ENCODE peak calls at places on chromosomes 16 and 17, in ten cellular contexts. One of them, this sample, is unnamed.
A peak's percentile ranks its signal among the peaks of the same experiment; 100 is the strongest.

GRCh38 chr16:54142787-54143186 is 143.8 kb downstream of the IRX3 start:
- DNase-seq in AG10803: peak; percentile 49
- DNase-seq in HEK293T: no peak
- DNase-seq in stimulated activated naive CD8-positive, alpha-beta T cell treated with anti-CD3 and anti-CD28 coated beads, Interleukin-15, Interleukin-2, amounts not matched to agents 100 U/mL and 50 U/mL, for 24 hours: no peak
- DNase-seq in NCI-H345: no peak
- DNase-seq in naive thymus-derived CD8-positive, alpha-beta T cell: no peak
- DNase-seq in heart right ventricle: no peak
- DNase-seq in activated naive CD4-positive, alpha-beta T cell treated with anti-CD3 and anti-CD28 coated beads, Interleukin-2, amount 10 ng/mL, durations not matched to agents 7 days and 5 days: no peak
- DNase-seq in AG04449: no peak
- DNase-seq in T-helper 17 cell: no peak
- DNase-seq in this sample: no peak

GRCh38 chr17:35557353-35557752 is 3.3 kb downstream of the SLFN14 start:
- DNase-seq in AG10803: no peak
- DNase-seq in HEK293T: no peak
- DNase-seq in stimulated activated naive CD8-positive, alpha-beta T cell treated with anti-CD3 and anti-CD28 coated beads, Interleukin-15, Interleukin-2, amounts not matched to agents 100 U/mL and 50 U/mL, for 24 hours: no peak
- DNase-seq in NCI-H345: no peak
- DNase-seq in naive thymus-derived CD8-positive, alpha-beta T cell: no peak
- DNase-seq in heart right ventricle: no peak
- DNase-seq in activated naive CD4-positive, alpha-beta T cell treated with anti-CD3 and anti-CD28 coated beads, Interleukin-2, amount 10 ng/mL, durations not matched to agents 7 days and 5 days: no peak
- DNase-seq in AG04449: no peak
- DNase-seq in T-helper 17 cell: no peak
- DNase-seq in this sample: no peak

GRCh38 chr16:57191056-57191536 is 5.0 kb downstream of the RSPRY1 start:
- DNase-seq in AG10803: peak; percentile 44
- DNase-seq in HEK293T: no peak
- DNase-seq in stimulated activated naive CD8-positive, alpha-beta T cell treated with anti-CD3 and anti-CD28 coated beads, Interleukin-15, Interleukin-2, amounts not matched to agents 100 U/mL and 50 U/mL, for 24 hours: no peak
- DNase-seq in NCI-H345: no peak
- DNase-seq in naive thymus-derived CD8-positive, alpha-beta T cell: no peak
- DNase-seq in heart right ventricle: no peak
- DNase-seq in activated naive CD4-positive, alpha-beta T cell treated with anti-CD3 and anti-CD28 coated beads, Interleukin-2, amount 10 ng/mL, durations not matched to agents 7 days and 5 days: no peak
- DNase-seq in AG04449: no peak
- DNase-seq in T-helper 17 cell: no peak
- DNase-seq in this sample: peak; percentile 26

GRCh38 chr17:16569358-16569712 is 331 bp upstream of the ZNF287 start:
- DNase-seq in AG10803: no peak
- DNase-seq in HEK293T: no peak
- DNase-seq in stimulated activated naive CD8-positive, alpha-beta T cell treated with anti-CD3 and anti-CD28 coated beads, Interleukin-15, Interleukin-2, amounts not matched to agents 100 U/mL and 50 U/mL, for 24 hours: no peak
- DNase-seq in NCI-H345: no peak
- DNase-seq in naive thymus-derived CD8-positive, alpha-beta T cell: no peak
- DNase-seq in heart right ventricle: no peak
- DNase-seq in activated naive CD4-positive, alpha-beta T cell treated with anti-CD3 and anti-CD28 coated beads, Interleukin-2, amount 10 ng/mL, durations not matched to agents 7 days and 5 days: no peak
- DNase-seq in AG04449: no peak
- DNase-seq in T-helper 17 cell: no peak
- DNase-seq in this sample: no peak

GRCh38 chr17:602436-602835 is 112.2 kb downstream of the VPS53 start:
- DNase-seq in AG10803: peak; percentile 63
- DNase-seq in HEK293T: no peak
- DNase-seq in stimulated activated naive CD8-positive, alpha-beta T cell treated with anti-CD3 and anti-CD28 coated beads, Interleukin-15, Interleukin-2, amounts not matched to agents 100 U/mL and 50 U/mL, for 24 hours: no peak
- DNase-seq in NCI-H345: no peak
- DNase-seq in naive thymus-derived CD8-positive, alpha-beta T cell: no peak
- DNase-seq in heart right ventricle: no peak
- DNase-seq in activated naive CD4-positive, alpha-beta T cell treated with anti-CD3 and anti-CD28 coated beads, Interleukin-2, amount 10 ng/mL, durations not matched to agents 7 days and 5 days: no peak
- DNase-seq in AG04449: no peak
- DNase-seq in T-helper 17 cell: no peak
- DNase-seq in this sample: no peak

GRCh38 chr16:87207509-87207908 is 109.7 kb downstream of the C16orf95 start:
- DNase-seq in AG10803: peak; percentile 93
- DNase-seq in HEK293T: no peak
- DNase-seq in stimulated activated naive CD8-positive, alpha-beta T cell treated with anti-CD3 and anti-CD28 coated beads, Interleukin-15, Interleukin-2, amounts not matched to agents 100 U/mL and 50 U/mL, for 24 hours: no peak
- DNase-seq in NCI-H345: no peak
- DNase-seq in naive thymus-derived CD8-positive, alpha-beta T cell: no peak
- DNase-seq in heart right ventricle: no peak
- DNase-seq in activated naive CD4-positive, alpha-beta T cell treated with anti-CD3 and anti-CD28 coated beads, Interleukin-2, amount 10 ng/mL, durations not matched to agents 7 days and 5 days: no peak
- DNase-seq in AG04449: peak; percentile 51
- DNase-seq in T-helper 17 cell: no peak
- DNase-seq in this sample: no peak

GRCh38 chr16:5041604-5042133 is 7.9 kb upstream of the NAGPA start:
- DNase-seq in AG10803: peak; percentile 38
- DNase-seq in HEK293T: no peak
- DNase-seq in stimulated activated naive CD8-positive, alpha-beta T cell treated with anti-CD3 and anti-CD28 coated beads, Interleukin-15, Interleukin-2, amounts not matched to agents 100 U/mL and 50 U/mL, for 24 hours: no peak
- DNase-seq in NCI-H345: no peak
- DNase-seq in naive thymus-derived CD8-positive, alpha-beta T cell: no peak
- DNase-seq in heart right ventricle: no peak
- DNase-seq in activated naive CD4-positive, alpha-beta T cell treated with anti-CD3 and anti-CD28 coated beads, Interleukin-2, amount 10 ng/mL, durations not matched to agents 7 days and 5 days: no peak
- DNase-seq in AG04449: peak; percentile 17
- DNase-seq in T-helper 17 cell: no peak
- DNase-seq in this sample: peak; percentile 65

GRCh38 chr17:50095626-50096037 is 481 bp downstream of the PDK2 start:
- DNase-seq in AG10803: no peak
- DNase-seq in HEK293T: no peak
- DNase-seq in stimulated activated naive CD8-positive, alpha-beta T cell treated with anti-CD3 and anti-CD28 coated beads, Interleukin-15, Interleukin-2, amounts not matched to agents 100 U/mL and 50 U/mL, for 24 hours: no peak
- DNase-seq in NCI-H345: no peak
- DNase-seq in naive thymus-derived CD8-positive, alpha-beta T cell: no peak
- DNase-seq in heart right ventricle: no peak
- DNase-seq in activated naive CD4-positive, alpha-beta T cell treated with anti-CD3 and anti-CD28 coated beads, Interleukin-2, amount 10 ng/mL, durations not matched to agents 7 days and 5 days: no peak
- DNase-seq in AG04449: no peak
- DNase-seq in T-helper 17 cell: no peak
- DNase-seq in this sample: no peak

GRCh38 chr16:66020061-66020460 is 346.4 kb upstream of the CDH5 start:
- DNase-seq in AG10803: peak; percentile 25
- DNase-seq in HEK293T: no peak
- DNase-seq in stimulated activated naive CD8-positive, alpha-beta T cell treated with anti-CD3 and anti-CD28 coated beads, Interleukin-15, Interleukin-2, amounts not matched to agents 100 U/mL and 50 U/mL, for 24 hours: no peak
- DNase-seq in NCI-H345: no peak
- DNase-seq in naive thymus-derived CD8-positive, alpha-beta T cell: no peak
- DNase-seq in heart right ventricle: no peak
- DNase-seq in activated naive CD4-positive, alpha-beta T cell treated with anti-CD3 and anti-CD28 coated beads, Interleukin-2, amount 10 ng/mL, durations not matched to agents 7 days and 5 days: no peak
- DNase-seq in AG04449: no peak
- DNase-seq in T-helper 17 cell: no peak
- DNase-seq in this sample: peak; percentile 47

GRCh38 chr16:77618011-77618410 is 104.3 kb upstream of the NUDT7 start:
- DNase-seq in AG10803: no peak
- DNase-seq in HEK293T: no peak
- DNase-seq in stimulated activated naive CD8-positive, alpha-beta T cell treated with anti-CD3 and anti-CD28 coated beads, Interleukin-15, Interleukin-2, amounts not matched to agents 100 U/mL and 50 U/mL, for 24 hours: no peak
- DNase-seq in NCI-H345: no peak
- DNase-seq in naive thymus-derived CD8-positive, alpha-beta T cell: no peak
- DNase-seq in heart right ventricle: no peak
- DNase-seq in activated naive CD4-positive, alpha-beta T cell treated with anti-CD3 and anti-CD28 coated beads, Interleukin-2, amount 10 ng/mL, durations not matched to agents 7 days and 5 days: no peak
- DNase-seq in AG04449: no peak
- DNase-seq in T-helper 17 cell: no peak
- DNase-seq in this sample: no peak

GRCh38 chr16:54277845-54278703 is 8.5 kb downstream of the IRX3 start:
- DNase-seq in AG10803: no peak
- DNase-seq in HEK293T: no peak
- DNase-seq in stimulated activated naive CD8-positive, alpha-beta T cell treated with anti-CD3 and anti-CD28 coated beads, Interleukin-15, Interleukin-2, amounts not matched to agents 100 U/mL and 50 U/mL, for 24 hours: no peak
- DNase-seq in NCI-H345: peak; percentile 4
- DNase-seq in naive thymus-derived CD8-positive, alpha-beta T cell: no peak
- DNase-seq in heart right ventricle: no peak
- DNase-seq in activated naive CD4-positive, alpha-beta T cell treated with anti-CD3 and anti-CD28 coated beads, Interleukin-2, amount 10 ng/mL, durations not matched to agents 7 days and 5 days: no peak
- DNase-seq in AG04449: no peak
- DNase-seq in T-helper 17 cell: no peak
- DNase-seq in this sample: no peak

GRCh38 chr16:11748404-11749254 is 6.0 kb upstream of the TXNDC11 start:
- DNase-seq in AG10803: no peak
- DNase-seq in HEK293T: no peak
- DNase-seq in stimulated activated naive CD8-positive, alpha-beta T cell treated with anti-CD3 and anti-CD28 coated beads, Interleukin-15, Interleukin-2, amounts not matched to agents 100 U/mL and 50 U/mL, for 24 hours: no peak
- DNase-seq in NCI-H345: no peak
- DNase-seq in naive thymus-derived CD8-positive, alpha-beta T cell: no peak
- DNase-seq in heart right ventricle: no peak
- DNase-seq in activated naive CD4-positive, alpha-beta T cell treated with anti-CD3 and anti-CD28 coated beads, Interleukin-2, amount 10 ng/mL, durations not matched to agents 7 days and 5 days: no peak
- DNase-seq in AG04449: no peak
- DNase-seq in T-helper 17 cell: no peak
- DNase-seq in this sample: no peak

GRCh38 chr16:86307518-86307903 is 202.8 kb upstream of the FOXF1 start:
- DNase-seq in AG10803: peak; percentile 90
- DNase-seq in HEK293T: no peak
- DNase-seq in stimulated activated naive CD8-positive, alpha-beta T cell treated with anti-CD3 and anti-CD28 coated beads, Interleukin-15, Interleukin-2, amounts not matched to agents 100 U/mL and 50 U/mL, for 24 hours: no peak
- DNase-seq in NCI-H345: no peak
- DNase-seq in naive thymus-derived CD8-positive, alpha-beta T cell: no peak
- DNase-seq in heart right ventricle: no peak
- DNase-seq in activated naive CD4-positive, alpha-beta T cell treated with anti-CD3 and anti-CD28 coated beads, Interleukin-2, amount 10 ng/mL, durations not matched to agents 7 days and 5 days: no peak
- DNase-seq in AG04449: peak; percentile 40
- DNase-seq in T-helper 17 cell: no peak
- DNase-seq in this sample: no peak

GRCh38 chr17:1546292-1546922 is 16.2 kb downstream of the PITPNA start:
- DNase-seq in AG10803: peak; percentile 19
- DNase-seq in HEK293T: no peak
- DNase-seq in stimulated activated naive CD8-positive, alpha-beta T cell treated with anti-CD3 and anti-CD28 coated beads, Interleukin-15, Interleukin-2, amounts not matched to agents 100 U/mL and 50 U/mL, for 24 hours: no peak
- DNase-seq in NCI-H345: no peak
- DNase-seq in naive thymus-derived CD8-positive, alpha-beta T cell: no peak
- DNase-seq in heart right ventricle: no peak
- DNase-seq in activated naive CD4-positive, alpha-beta T cell treated with anti-CD3 and anti-CD28 coated beads, Interleukin-2, amount 10 ng/mL, durations not matched to agents 7 days and 5 days: no peak
- DNase-seq in AG04449: no peak
- DNase-seq in T-helper 17 cell: no peak
- DNase-seq in this sample: no peak

GRCh38 chr17:65099941-65100315 is 37.2 kb upstream of the RGS9 start:
- DNase-seq in AG10803: peak; percentile 54
- DNase-seq in HEK293T: no peak
- DNase-seq in stimulated activated naive CD8-positive, alpha-beta T cell treated with anti-CD3 and anti-CD28 coated beads, Interleukin-15, Interleukin-2, amounts not matched to agents 100 U/mL and 50 U/mL, for 24 hours: peak; percentile 84
- DNase-seq in NCI-H345: peak; percentile 43
- DNase-seq in naive thymus-derived CD8-positive, alpha-beta T cell: peak; percentile 18
- DNase-seq in heart right ventricle: no peak
- DNase-seq in activated naive CD4-positive, alpha-beta T cell treated with anti-CD3 and anti-CD28 coated beads, Interleukin-2, amount 10 ng/mL, durations not matched to agents 7 days and 5 days: peak; percentile 75
- DNase-seq in AG04449: no peak
- DNase-seq in T-helper 17 cell: peak; percentile 12
- DNase-seq in this sample: no peak

GRCh38 chr16:88430524-88431446 is 22.3 kb upstream of the ZFPM1 start:
- DNase-seq in AG10803: no peak
- DNase-seq in HEK293T: no peak
- DNase-seq in stimulated activated naive CD8-positive, alpha-beta T cell treated with anti-CD3 and anti-CD28 coated beads, Interleukin-15, Interleukin-2, amounts not matched to agents 100 U/mL and 50 U/mL, for 24 hours: peak; percentile 60
- DNase-seq in NCI-H345: peak; percentile 6
- DNase-seq in naive thymus-derived CD8-positive, alpha-beta T cell: peak; percentile 50
- DNase-seq in heart right ventricle: peak; percentile 20
- DNase-seq in activated naive CD4-positive, alpha-beta T cell treated with anti-CD3 and anti-CD28 coated beads, Interleukin-2, amount 10 ng/mL, durations not matched to agents 7 days and 5 days: peak; percentile 61
- DNase-seq in AG04449: no peak
- DNase-seq in T-helper 17 cell: peak; percentile 29
- DNase-seq in this sample: no peak

GRCh38 chr17:32971171-32971570 is 20.5 kb upstream of the SPACA3 start:
- DNase-seq in AG10803: peak; percentile 34
- DNase-seq in HEK293T: no peak
- DNase-seq in stimulated activated naive CD8-positive, alpha-beta T cell treated with anti-CD3 and anti-CD28 coated beads, Interleukin-15, Interleukin-2, amounts not matched to agents 100 U/mL and 50 U/mL, for 24 hours: peak; percentile 12
- DNase-seq in NCI-H345: no peak
- DNase-seq in naive thymus-derived CD8-positive, alpha-beta T cell: no peak
- DNase-seq in heart right ventricle: no peak
- DNase-seq in activated naive CD4-positive, alpha-beta T cell treated with anti-CD3 and anti-CD28 coated beads, Interleukin-2, amount 10 ng/mL, durations not matched to agents 7 days and 5 days: no peak
- DNase-seq in AG04449: no peak
- DNase-seq in T-helper 17 cell: no peak
- DNase-seq in this sample: no peak

GRCh38 chr17:73430848-73431247 is 119.0 kb upstream of the CDC42EP4 start:
- DNase-seq in AG10803: no peak
- DNase-seq in HEK293T: no peak
- DNase-seq in stimulated activated naive CD8-positive, alpha-beta T cell treated with anti-CD3 and anti-CD28 coated beads, Interleukin-15, Interleukin-2, amounts not matched to agents 100 U/mL and 50 U/mL, for 24 hours: no peak
- DNase-seq in NCI-H345: peak; percentile 39
- DNase-seq in naive thymus-derived CD8-positive, alpha-beta T cell: no peak
- DNase-seq in heart right ventricle: peak; percentile 30
- DNase-seq in activated naive CD4-positive, alpha-beta T cell treated with anti-CD3 and anti-CD28 coated beads, Interleukin-2, amount 10 ng/mL, durations not matched to agents 7 days and 5 days: peak; percentile 39
- DNase-seq in AG04449: no peak
- DNase-seq in T-helper 17 cell: no peak
- DNase-seq in this sample: no peak

GRCh38 chr17:9419932-9420453 is 155.6 kb downstream of the STX8 start:
- DNase-seq in AG10803: no peak
- DNase-seq in HEK293T: no peak
- DNase-seq in stimulated activated naive CD8-positive, alpha-beta T cell treated with anti-CD3 and anti-CD28 coated beads, Interleukin-15, Interleukin-2, amounts not matched to agents 100 U/mL and 50 U/mL, for 24 hours: no peak
- DNase-seq in NCI-H345: no peak
- DNase-seq in naive thymus-derived CD8-positive, alpha-beta T cell: no peak
- DNase-seq in heart right ventricle: no peak
- DNase-seq in activated naive CD4-positive, alpha-beta T cell treated with anti-CD3 and anti-CD28 coated beads, Interleukin-2, amount 10 ng/mL, durations not matched to agents 7 days and 5 days: no peak
- DNase-seq in AG04449: no peak
- DNase-seq in T-helper 17 cell: no peak
- DNase-seq in this sample: no peak

GRCh38 chr16:79801550-79802090 is 201.1 kb upstream of the MAF start:
- DNase-seq in AG10803: no peak
- DNase-seq in HEK293T: no peak
- DNase-seq in stimulated activated naive CD8-positive, alpha-beta T cell treated with anti-CD3 and anti-CD28 coated beads, Interleukin-15, Interleukin-2, amounts not matched to agents 100 U/mL and 50 U/mL, for 24 hours: no peak
- DNase-seq in NCI-H345: no peak
- DNase-seq in naive thymus-derived CD8-positive, alpha-beta T cell: no peak
- DNase-seq in heart right ventricle: no peak
- DNase-seq in activated naive CD4-positive, alpha-beta T cell treated with anti-CD3 and anti-CD28 coated beads, Interleukin-2, amount 10 ng/mL, durations not matched to agents 7 days and 5 days: no peak
- DNase-seq in AG04449: no peak
- DNase-seq in T-helper 17 cell: no peak
- DNase-seq in this sample: no peak

GRCh38 chr17:45813051-45813731 is 29.1 kb downstream of the CRHR1 start:
- DNase-seq in AG10803: no peak
- DNase-seq in HEK293T: peak; percentile 31
- DNase-seq in stimulated activated naive CD8-positive, alpha-beta T cell treated with anti-CD3 and anti-CD28 coated beads, Interleukin-15, Interleukin-2, amounts not matched to agents 100 U/mL and 50 U/mL, for 24 hours: no peak
- DNase-seq in NCI-H345: no peak
- DNase-seq in naive thymus-derived CD8-positive, alpha-beta T cell: no peak
- DNase-seq in heart right ventricle: no peak
- DNase-seq in activated naive CD4-positive, alpha-beta T cell treated with anti-CD3 and anti-CD28 coated beads, Interleukin-2, amount 10 ng/mL, durations not matched to agents 7 days and 5 days: no peak
- DNase-seq in AG04449: no peak
- DNase-seq in T-helper 17 cell: no peak
- DNase-seq in this sample: no peak

GRCh38 chr17:1588781-1589585 is 26.4 kb upstream of the PITPNA start:
- DNase-seq in AG10803: no peak
- DNase-seq in HEK293T: no peak
- DNase-seq in stimulated activated naive CD8-positive, alpha-beta T cell treated with anti-CD3 and anti-CD28 coated beads, Interleukin-15, Interleukin-2, amounts not matched to agents 100 U/mL and 50 U/mL, for 24 hours: no peak
- DNase-seq in NCI-H345: no peak
- DNase-seq in naive thymus-derived CD8-positive, alpha-beta T cell: no peak
- DNase-seq in heart right ventricle: no peak
- DNase-seq in activated naive CD4-positive, alpha-beta T cell treated with anti-CD3 and anti-CD28 coated beads, Interleukin-2, amount 10 ng/mL, durations not matched to agents 7 days and 5 days: no peak
- DNase-seq in AG04449: no peak
- DNase-seq in T-helper 17 cell: no peak
- DNase-seq in this sample: no peak

GRCh38 chr16:13448346-13448745 is 471.6 kb upstream of the ERCC4 start:
- DNase-seq in AG10803: no peak
- DNase-seq in HEK293T: no peak
- DNase-seq in stimulated activated naive CD8-positive, alpha-beta T cell treated with anti-CD3 and anti-CD28 coated beads, Interleukin-15, Interleukin-2, amounts not matched to agents 100 U/mL and 50 U/mL, for 24 hours: no peak
- DNase-seq in NCI-H345: no peak
- DNase-seq in naive thymus-derived CD8-positive, alpha-beta T cell: no peak
- DNase-seq in heart right ventricle: no peak
- DNase-seq in activated naive CD4-positive, alpha-beta T cell treated with anti-CD3 and anti-CD28 coated beads, Interleukin-2, amount 10 ng/mL, durations not matched to agents 7 days and 5 days: no peak
- DNase-seq in AG04449: no peak
- DNase-seq in T-helper 17 cell: no peak
- DNase-seq in this sample: no peak

GRCh38 chr17:4509402-4509801 is 10.7 kb downstream of the SPNS2 start:
- DNase-seq in AG10803: no peak
- DNase-seq in HEK293T: no peak
- DNase-seq in stimulated activated naive CD8-positive, alpha-beta T cell treated with anti-CD3 and anti-CD28 coated beads, Interleukin-15, Interleukin-2, amounts not matched to agents 100 U/mL and 50 U/mL, for 24 hours: peak; percentile 42
- DNase-seq in NCI-H345: no peak
- DNase-seq in naive thymus-derived CD8-positive, alpha-beta T cell: no peak
- DNase-seq in heart right ventricle: no peak
- DNase-seq in activated naive CD4-positive, alpha-beta T cell treated with anti-CD3 and anti-CD28 coated beads, Interleukin-2, amount 10 ng/mL, durations not matched to agents 7 days and 5 days: peak; percentile 69
- DNase-seq in AG04449: no peak
- DNase-seq in T-helper 17 cell: no peak
- DNase-seq in this sample: no peak

GRCh38 chr17:47665655-47666054 is 15.9 kb downstream of the KPNB1 start:
- DNase-seq in AG10803: peak; percentile 88
- DNase-seq in HEK293T: no peak
- DNase-seq in stimulated activated naive CD8-positive, alpha-beta T cell treated with anti-CD3 and anti-CD28 coated beads, Interleukin-15, Interleukin-2, amounts not matched to agents 100 U/mL and 50 U/mL, for 24 hours: no peak
- DNase-seq in NCI-H345: no peak
- DNase-seq in naive thymus-derived CD8-positive, alpha-beta T cell: no peak
- DNase-seq in heart right ventricle: no peak
- DNase-seq in activated naive CD4-positive, alpha-beta T cell treated with anti-CD3 and anti-CD28 coated beads, Interleukin-2, amount 10 ng/mL, durations not matched to agents 7 days and 5 days: no peak
- DNase-seq in AG04449: no peak
- DNase-seq in T-helper 17 cell: no peak
- DNase-seq in this sample: no peak

GRCh38 chr17:4594406-4595349 is 10.3 kb downstream of the SMTNL2 start:
- DNase-seq in AG10803: no peak
- DNase-seq in HEK293T: no peak
- DNase-seq in stimulated activated naive CD8-positive, alpha-beta T cell treated with anti-CD3 and anti-CD28 coated beads, Interleukin-15, Interleukin-2, amounts not matched to agents 100 U/mL and 50 U/mL, for 24 hours: peak; percentile 65
- DNase-seq in NCI-H345: no peak
- DNase-seq in naive thymus-derived CD8-positive, alpha-beta T cell: peak; percentile 40
- DNase-seq in heart right ventricle: no peak
- DNase-seq in activated naive CD4-positive, alpha-beta T cell treated with anti-CD3 and anti-CD28 coated beads, Interleukin-2, amount 10 ng/mL, durations not matched to agents 7 days and 5 days: peak; percentile 56
- DNase-seq in AG04449: no peak
- DNase-seq in T-helper 17 cell: no peak
- DNase-seq in this sample: no peak

GRCh38 chr16:30843501-30843900 is 50.4 kb downstream of the BCL7C start:
- DNase-seq in AG10803: no peak
- DNase-seq in HEK293T: no peak
- DNase-seq in stimulated activated naive CD8-positive, alpha-beta T cell treated with anti-CD3 and anti-CD28 coated beads, Interleukin-15, Interleukin-2, amounts not matched to agents 100 U/mL and 50 U/mL, for 24 hours: no peak
- DNase-seq in NCI-H345: no peak
- DNase-seq in naive thymus-derived CD8-positive, alpha-beta T cell: no peak
- DNase-seq in heart right ventricle: no peak
- DNase-seq in activated naive CD4-positive, alpha-beta T cell treated with anti-CD3 and anti-CD28 coated beads, Interleukin-2, amount 10 ng/mL, durations not matched to agents 7 days and 5 days: no peak
- DNase-seq in AG04449: no peak
- DNase-seq in T-helper 17 cell: no peak
- DNase-seq in this sample: no peak

GRCh38 chr16:66481943-66482390 is 54.9 kb downstream of the BEAN1 start:
- DNase-seq in AG10803: no peak
- DNase-seq in HEK293T: no peak
- DNase-seq in stimulated activated naive CD8-positive, alpha-beta T cell treated with anti-CD3 and anti-CD28 coated beads, Interleukin-15, Interleukin-2, amounts not matched to agents 100 U/mL and 50 U/mL, for 24 hours: no peak
- DNase-seq in NCI-H345: no peak
- DNase-seq in naive thymus-derived CD8-positive, alpha-beta T cell: no peak
- DNase-seq in heart right ventricle: no peak
- DNase-seq in activated naive CD4-positive, alpha-beta T cell treated with anti-CD3 and anti-CD28 coated beads, Interleukin-2, amount 10 ng/mL, durations not matched to agents 7 days and 5 days: no peak
- DNase-seq in AG04449: no peak
- DNase-seq in T-helper 17 cell: no peak
- DNase-seq in this sample: no peak